ENCODE peak calls at places on chromosomes 1 and 21, in nine cellular contexts. P, T, E, H, O, J, C, I and K are unnamed samples.

GRCh38 chr1:208329291-208329690 is 85.1 kb upstream of the PLXNA2 start:
- DNase-seq in C (no peak), J (no peak), T (no peak), O (no peak), P (no peak), H (peak; percentile 35), E (no peak), I (no peak), K (no peak)

GRCh38 chr1:156652131-156652991 is 10.4 kb downstream of the BCAN start:
- DNase-seq in P (peak; percentile 41), O (peak; percentile 35), J (peak; percentile 84), I (no peak), T (no peak), H (peak; percentile 54), C (peak; percentile 41), E (no peak), K (no peak)

GRCh38 chr1:185965870-185966269 is 231.7 kb downstream of the HMCN1 start:
- DNase-seq in H (no peak), T (no peak), P (no peak), J (no peak), O (no peak), I (no peak), C (no peak), E (no peak), K (no peak)

GRCh38 chr1:170307426-170307825 is 161.7 kb downstream of the NTMT2 start:
- DNase-seq in O (no peak), J (no peak), E (no peak), C (peak; percentile 92), I (no peak), H (peak; percentile 67), P (no peak), T (no peak), K (no peak)

GRCh38 chr1:110003747-110004428 is 19.3 kb downstream of the AHCYL1 start:
- DNase-seq in P (peak; percentile 66), C (peak; percentile 98), O (peak; percentile 80), I (peak; percentile 28), T (peak; percentile 64), J (peak; percentile 38), E (no peak), H (peak; percentile 98), K (peak; percentile 54)

GRCh38 chr1:29639156-29639736 is 402.9 kb downstream of the PTPRU start:
- DNase-seq in E (no peak), O (no peak), J (no peak), C (no peak), T (no peak), P (no peak), I (no peak), H (no peak), K (no peak)

GRCh38 chr1:82446955-82447354 is 646.2 kb downstream of the ADGRL2 start:
- DNase-seq in P (no peak), O (no peak), H (no peak), J (no peak), E (no peak), I (no peak), T (no peak), C (no peak), K (no peak)

GRCh38 chr1:32063261-32063681 is 9.5 kb upstream of the TMEM39B start:
- DNase-seq in J (no peak), C (peak; percentile 67), O (no peak), H (peak; percentile 75), T (no peak), I (peak; percentile 10), P (no peak), E (no peak), K (no peak)

GRCh38 chr1:45926302-45926701 is 122.9 kb downstream of the MAST2 start:
- DNase-seq in J (no peak), C (no peak), T (no peak), O (no peak), H (no peak), E (no peak), P (no peak), I (no peak), K (no peak)

GRCh38 chr1:201001962-201002361 is 21.6 kb downstream of the KIF21B start:
- DNase-seq in H (no peak), O (no peak), J (no peak), I (no peak), P (no peak), C (no peak), E (no peak), T (no peak), K (no peak)

GRCh38 chr1:13593511-13594131 is 10.0 kb downstream of the PDPN start:
- DNase-seq in P (peak; percentile 37), E (no peak), T (peak; percentile 54), C (peak; percentile 95), I (no peak), J (peak; percentile 41), H (no peak), O (no peak), K (peak; percentile 53)

GRCh38 chr1:1957533-1957961 is 38.5 kb upstream of the TMEM52 start:
- DNase-seq in T (no peak), I (no peak), J (no peak), E (no peak), H (no peak), P (no peak), C (no peak), O (no peak), K (no peak)

GRCh38 chr1:203049077-203049476 is 22.8 kb downstream of the PPFIA4 start:
- DNase-seq in C (no peak), H (no peak), O (no peak), I (no peak), J (no peak), T (no peak), P (no peak), E (no peak), K (no peak)

GRCh38 chr1:39833121-39833520 is 44.5 kb upstream of the BMP8B start:
- DNase-seq in H (no peak), I (no peak), O (no peak), P (no peak), T (no peak), E (no peak), J (no peak), C (peak; percentile 12), K (no peak)

GRCh38 chr1:38804062-38804886 is 55.3 kb downstream of the RRAGC start:
- DNase-seq in O (no peak), T (no peak), P (no peak), J (peak; percentile 63), E (no peak), C (no peak), H (peak; percentile 15), I (no peak), K (no peak)

GRCh38 chr1:40648928-40649591 is 16.4 kb downstream of the RIMS3 start:
- DNase-seq in C (no peak), P (no peak), E (no peak), I (no peak), J (no peak), O (no peak), T (no peak), H (no peak), K (no peak)

GRCh38 chr1:199778324-199778955 is 249.1 kb upstream of the NR5A2 start:
- DNase-seq in T (no peak), E (no peak), O (no peak), C (no peak), P (no peak), J (no peak), H (no peak), I (no peak), K (no peak)

GRCh38 chr1:42784946-42785693 is at the start of gene TMEM269:
- DNase-seq in C (no peak), H (no peak), J (peak; percentile 16), O (no peak), P (no peak), T (peak; percentile 55), I (peak; percentile 30), E (peak; percentile 28), K (no peak)

GRCh38 chr21:45255381-45256020 is 32.2 kb downstream of the POFUT2 start:
- DNase-seq in I (no peak), C (no peak), O (no peak), T (no peak), E (no peak), H (no peak), P (no peak), J (no peak), K (no peak)